ENCODE peak calls at places on chromosomes 4 and X, in eight cellular contexts. One of them, this sample, is unnamed. For H3K4me1, the result is how much of the 10 kb centered on the place peaks cover.

GRCh38 chrX:18973527-18974192 is 10.3 kb downstream of the PHKA2 start:
- DNase-seq in HepG2: peak
- DNase-seq in body of pancreas: peak
- DNase-seq in heart right ventricle: no peak
- DNase-seq in fibroblast of lung: no peak
- DNase-seq in OCI-LY7: no peak
- DNase-seq in kidney: no peak
- DNase-seq in testis: peak
- DNase-seq in this sample: no peak

GRCh38 chr4:154626793-154627484 is 14.5 kb upstream of the FGG start:
- DNase-seq in HepG2: peak
- DNase-seq in body of pancreas: peak
- DNase-seq in heart right ventricle: peak
- DNase-seq in fibroblast of lung: peak
- DNase-seq in OCI-LY7: peak
- DNase-seq in kidney: peak
- DNase-seq in testis: peak
- DNase-seq in this sample: peak

GRCh38 chrX:110194977-110195376 is 122.9 kb downstream of the AMMECR1 start:
- DNase-seq in HepG2: no peak
- DNase-seq in body of pancreas: no peak
- DNase-seq in heart right ventricle: no peak
- DNase-seq in fibroblast of lung: no peak
- DNase-seq in OCI-LY7: no peak
- DNase-seq in kidney: no peak
- DNase-seq in testis: no peak
- DNase-seq in this sample: no peak

GRCh38 chr4:185774815-185775684 is 36.9 kb downstream of the SORBS2 start:
- DNase-seq in HepG2: no peak
- DNase-seq in body of pancreas: peak
- DNase-seq in heart right ventricle: no peak
- DNase-seq in fibroblast of lung: peak
- DNase-seq in OCI-LY7: no peak
- DNase-seq in kidney: peak
- DNase-seq in testis: no peak
- DNase-seq in this sample: no peak

GRCh38 chr4:98586634-98587354 is 71.6 kb downstream of the TSPAN5 start:
- DNase-seq in HepG2: no peak
- DNase-seq in body of pancreas: no peak
- DNase-seq in heart right ventricle: no peak
- DNase-seq in fibroblast of lung: no peak
- DNase-seq in OCI-LY7: no peak
- DNase-seq in kidney: no peak
- DNase-seq in testis: no peak
- DNase-seq in this sample: no peak

GRCh38 chrX:9182041-9182440 is 148.1 kb upstream of the FAM9B start:
- DNase-seq in HepG2: no peak
- DNase-seq in body of pancreas: no peak
- DNase-seq in heart right ventricle: no peak
- DNase-seq in fibroblast of lung: no peak
- DNase-seq in OCI-LY7: no peak
- DNase-seq in kidney: no peak
- DNase-seq in testis: no peak
- DNase-seq in this sample: no peak

GRCh38 chr4:95044204-95044848 is 286.6 kb downstream of the BMPR1B start:
- DNase-seq in HepG2: no peak
- DNase-seq in body of pancreas: no peak
- DNase-seq in heart right ventricle: no peak
- DNase-seq in fibroblast of lung: no peak
- DNase-seq in OCI-LY7: no peak
- DNase-seq in kidney: no peak
- DNase-seq in testis: no peak
- DNase-seq in this sample: no peak

GRCh38 chr4:128163177-128164117 is 102.3 kb downstream of the LARP1B start:
- DNase-seq in HepG2: peak
- DNase-seq in body of pancreas: no peak
- DNase-seq in heart right ventricle: no peak
- DNase-seq in fibroblast of lung: peak
- DNase-seq in OCI-LY7: no peak
- DNase-seq in kidney: no peak
- DNase-seq in testis: no peak
- DNase-seq in this sample: no peak

GRCh38 chr4:28391877-28392276 is 1531.2 kb downstream of the STIM2 start:
- DNase-seq in HepG2: no peak
- DNase-seq in body of pancreas: no peak
- DNase-seq in heart right ventricle: no peak
- DNase-seq in fibroblast of lung: no peak
- DNase-seq in OCI-LY7: no peak
- DNase-seq in kidney: no peak
- DNase-seq in testis: no peak
- DNase-seq in this sample: no peak

GRCh38 chrX:74369666-74370065 is 51.6 kb upstream of the SLC16A2 start:
- DNase-seq in HepG2: no peak
- DNase-seq in body of pancreas: no peak
- DNase-seq in heart right ventricle: no peak
- DNase-seq in fibroblast of lung: peak
- DNase-seq in OCI-LY7: no peak
- DNase-seq in kidney: no peak
- DNase-seq in testis: no peak
- DNase-seq in this sample: no peak

GRCh38 chrX:110178179-110178865 is 139.6 kb downstream of the AMMECR1 start:
- DNase-seq in HepG2: no peak
- DNase-seq in body of pancreas: peak
- DNase-seq in heart right ventricle: no peak
- DNase-seq in fibroblast of lung: no peak
- DNase-seq in OCI-LY7: no peak
- DNase-seq in kidney: no peak
- DNase-seq in testis: no peak
- DNase-seq in this sample: no peak

GRCh38 chrX:120642871-120643270 is 13.0 kb upstream of the C1GALT1C1 start:
- DNase-seq in HepG2: no peak
- DNase-seq in body of pancreas: no peak
- DNase-seq in heart right ventricle: no peak
- DNase-seq in fibroblast of lung: no peak
- DNase-seq in OCI-LY7: no peak
- DNase-seq in kidney: no peak
- DNase-seq in testis: no peak
- DNase-seq in this sample: no peak

GRCh38 chr4:53558061-53558801 is 33.1 kb downstream of the LNX1 start:
- DNase-seq in HepG2: no peak
- DNase-seq in body of pancreas: no peak
- DNase-seq in heart right ventricle: no peak
- DNase-seq in fibroblast of lung: no peak
- DNase-seq in OCI-LY7: no peak
- DNase-seq in kidney: no peak
- DNase-seq in testis: no peak
- DNase-seq in this sample: no peak

GRCh38 chrX:136030357-136031225 is 45.4 kb downstream of the SLC9A6 start:
- DNase-seq in HepG2: no peak
- DNase-seq in body of pancreas: peak
- DNase-seq in heart right ventricle: peak
- DNase-seq in fibroblast of lung: peak
- DNase-seq in OCI-LY7: no peak
- DNase-seq in kidney: no peak
- DNase-seq in testis: no peak
- DNase-seq in this sample: no peak

GRCh38 chr4:108433832-108434231 is 186.5 kb upstream of the RPL34 start:
- DNase-seq in HepG2: no peak
- DNase-seq in body of pancreas: no peak
- DNase-seq in heart right ventricle: no peak
- DNase-seq in fibroblast of lung: peak
- DNase-seq in OCI-LY7: no peak
- DNase-seq in kidney: no peak
- DNase-seq in testis: no peak
- DNase-seq in this sample: peak

GRCh38 chr4:154049457-154050181 is 260.7 kb upstream of the SFRP2 start:
- DNase-seq in HepG2: peak
- DNase-seq in body of pancreas: peak
- DNase-seq in heart right ventricle: no peak
- DNase-seq in fibroblast of lung: peak
- DNase-seq in OCI-LY7: peak
- DNase-seq in kidney: no peak
- DNase-seq in testis: peak
- DNase-seq in this sample: no peak

GRCh38 chrX:154429708-154430107 is 1.2 kb downstream of the ATP6AP1 start:
- DNase-seq in HepG2: no peak
- DNase-seq in body of pancreas: no peak
- DNase-seq in heart right ventricle: no peak
- DNase-seq in fibroblast of lung: no peak
- DNase-seq in OCI-LY7: no peak
- DNase-seq in kidney: no peak
- DNase-seq in testis: peak
- DNase-seq in this sample: no peak

GRCh38 chrX:153828723-153829548 is 1.4 kb downstream of the PDZD4 start:
- DNase-seq in HepG2: peak
- DNase-seq in body of pancreas: no peak
- DNase-seq in heart right ventricle: no peak
- DNase-seq in fibroblast of lung: no peak
- DNase-seq in OCI-LY7: no peak
- DNase-seq in kidney: no peak
- DNase-seq in testis: no peak
- DNase-seq in this sample: no peak

GRCh38 chr4:44196796-44197195 is 251.8 kb downstream of the KCTD8 start:
- DNase-seq in HepG2: no peak
- DNase-seq in body of pancreas: no peak
- DNase-seq in heart right ventricle: no peak
- DNase-seq in fibroblast of lung: no peak
- DNase-seq in OCI-LY7: no peak
- DNase-seq in kidney: no peak
- DNase-seq in testis: no peak
- DNase-seq in this sample: no peak

GRCh38 chr4:177125656-177126055 is 184.0 kb upstream of the NEIL3 start:
- DNase-seq in HepG2: no peak
- DNase-seq in body of pancreas: no peak
- DNase-seq in heart right ventricle: no peak
- DNase-seq in fibroblast of lung: no peak
- DNase-seq in OCI-LY7: no peak
- DNase-seq in kidney: no peak
- DNase-seq in testis: no peak
- DNase-seq in this sample: no peak

GRCh38 chrX:7088968-7089615 is 58.4 kb upstream of the STS start:
- DNase-seq in HepG2: no peak
- DNase-seq in body of pancreas: no peak
- DNase-seq in heart right ventricle: no peak
- DNase-seq in fibroblast of lung: no peak
- DNase-seq in OCI-LY7: peak
- DNase-seq in kidney: no peak
- DNase-seq in testis: no peak
- DNase-seq in this sample: peak

GRCh38 chr4:151854731-151855130 is 93.9 kb upstream of the GATB start:
- DNase-seq in HepG2: no peak
- DNase-seq in body of pancreas: no peak
- DNase-seq in heart right ventricle: no peak
- DNase-seq in fibroblast of lung: peak
- DNase-seq in OCI-LY7: no peak
- DNase-seq in kidney: no peak
- DNase-seq in testis: no peak
- DNase-seq in this sample: no peak
- H3K4me1 ChIP-seq in HepG2: under half
- H3K4me1 ChIP-seq in body of pancreas: under half
- H3K4me1 ChIP-seq in heart right ventricle: under half
- H3K4me1 ChIP-seq in fibroblast of lung: under half
- H3K4me1 ChIP-seq in OCI-LY7: under half
- H3K4me1 ChIP-seq in kidney: under half
- H3K4me1 ChIP-seq in testis: under half
- H3K4me1 ChIP-seq in this sample: under half

GRCh38 chr4:74327751-74328150 is 19.5 kb downstream of the EPGN start:
- DNase-seq in HepG2: no peak
- DNase-seq in body of pancreas: no peak
- DNase-seq in heart right ventricle: no peak
- DNase-seq in fibroblast of lung: no peak
- DNase-seq in OCI-LY7: no peak
- DNase-seq in kidney: no peak
- DNase-seq in testis: no peak
- DNase-seq in this sample: no peak

GRCh38 chr4:74328501-74328900 is 20.2 kb downstream of the EPGN start:
- DNase-seq in HepG2: no peak
- DNase-seq in body of pancreas: no peak
- DNase-seq in heart right ventricle: no peak
- DNase-seq in fibroblast of lung: no peak
- DNase-seq in OCI-LY7: no peak
- DNase-seq in kidney: no peak
- DNase-seq in testis: no peak
- DNase-seq in this sample: no peak

GRCh38 chr4:74330295-74330750 is 22.1 kb downstream of the EPGN start:
- DNase-seq in HepG2: no peak
- DNase-seq in body of pancreas: no peak
- DNase-seq in heart right ventricle: no peak
- DNase-seq in fibroblast of lung: peak
- DNase-seq in OCI-LY7: no peak
- DNase-seq in kidney: no peak
- DNase-seq in testis: no peak
- DNase-seq in this sample: no peak

GRCh38 chr4:74324262-74324661 is 16.0 kb downstream of the EPGN start:
- DNase-seq in HepG2: no peak
- DNase-seq in body of pancreas: no peak
- DNase-seq in heart right ventricle: no peak
- DNase-seq in fibroblast of lung: no peak
- DNase-seq in OCI-LY7: no peak
- DNase-seq in kidney: no peak
- DNase-seq in testis: no peak
- DNase-seq in this sample: no peak

GRCh38 chr4:74325886-74326285 is 17.6 kb downstream of the EPGN start:
- DNase-seq in HepG2: no peak
- DNase-seq in body of pancreas: no peak
- DNase-seq in heart right ventricle: no peak
- DNase-seq in fibroblast of lung: no peak
- DNase-seq in OCI-LY7: no peak
- DNase-seq in kidney: no peak
- DNase-seq in testis: no peak
- DNase-seq in this sample: no peak
- H3K4me1 ChIP-seq in HepG2: under half
- H3K4me1 ChIP-seq in body of pancreas: under half
- H3K4me1 ChIP-seq in heart right ventricle: under half
- H3K4me1 ChIP-seq in fibroblast of lung: under half
- H3K4me1 ChIP-seq in OCI-LY7: under half
- H3K4me1 ChIP-seq in kidney: under half
- H3K4me1 ChIP-seq in testis: under half
- H3K4me1 ChIP-seq in this sample: under half

DNA sequence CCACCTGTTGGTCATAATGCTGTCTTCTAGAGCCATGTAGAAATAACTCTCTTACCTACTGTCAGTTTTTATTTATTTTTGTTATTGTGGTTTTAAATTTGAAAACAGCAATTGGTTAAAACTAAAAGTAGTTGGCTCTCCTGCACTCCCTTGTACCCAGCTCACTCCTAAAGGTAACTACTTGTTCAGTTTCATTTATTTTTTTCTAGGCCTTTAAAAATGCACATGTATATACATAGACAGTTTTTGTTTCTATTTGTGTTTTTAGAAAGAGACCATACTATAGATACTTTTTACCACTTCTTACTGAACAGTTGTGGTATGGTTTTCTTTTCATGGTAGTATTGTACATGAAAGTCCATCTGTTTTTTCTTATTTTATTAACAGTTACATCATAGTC is 16.8 kb downstream of the SMAD1 start:
- DNase-seq in HepG2: no peak
- DNase-seq in body of pancreas: no peak
- DNase-seq in heart right ventricle: no peak
- DNase-seq in fibroblast of lung: no peak
- DNase-seq in OCI-LY7: no peak
- DNase-seq in kidney: no peak
- DNase-seq in testis: no peak
- DNase-seq in this sample: no peak
- H3K4me1 ChIP-seq in HepG2: under half
- H3K4me1 ChIP-seq in body of pancreas: under half
- H3K4me1 ChIP-seq in heart right ventricle: under half
- H3K4me1 ChIP-seq in fibroblast of lung: under half
- H3K4me1 ChIP-seq in OCI-LY7: half or more
- H3K4me1 ChIP-seq in kidney: under half
- H3K4me1 ChIP-seq in testis: under half
- H3K4me1 ChIP-seq in this sample: under half

GRCh38 chr4:143397887-143398286 is 61.2 kb downstream of the GAB1 start:
- DNase-seq in HepG2: no peak
- DNase-seq in body of pancreas: no peak
- DNase-seq in heart right ventricle: no peak
- DNase-seq in fibroblast of lung: peak
- DNase-seq in OCI-LY7: no peak
- DNase-seq in kidney: no peak
- DNase-seq in testis: no peak
- DNase-seq in this sample: no peak
- H3K4me1 ChIP-seq in HepG2: under half
- H3K4me1 ChIP-seq in body of pancreas: under half
- H3K4me1 ChIP-seq in heart right ventricle: under half
- H3K4me1 ChIP-seq in fibroblast of lung: under half
- H3K4me1 ChIP-seq in OCI-LY7: half or more
- H3K4me1 ChIP-seq in kidney: under half
- H3K4me1 ChIP-seq in testis: under half
- H3K4me1 ChIP-seq in this sample: under half